ENCODE peak calls at places on chromosome 14, in ten cellular contexts. One of them, this sample, is unnamed.

GRCh38 chr14:29442720-29443119 is 484.9 kb downstream of the PRKD1 start:
- DNase-seq in stimulated activated CD4-positive, alpha-beta T cell treated with anti-CD3 and anti-CD28 coated beads, Interleukin-2, amount 100 ng/mL, for 48 hours: no peak
- DNase-seq in nephron progenitor cell: no peak
- DNase-seq in HuH-7.5: no peak
- DNase-seq in OCI-M1: peak
- DNase-seq in NCI-H510A treated with DMSO at 0.1 percent for 48 hours: no peak
- DNase-seq in anterior cingulate cortex: no peak
- DNase-seq in epithelial cell of proximal tubule: peak
- DNase-seq in ELF-1: no peak
- DNase-seq in stimulated activated CD8-positive, alpha-beta memory T cell treated with anti-CD3 and anti-CD28 coated beads, Interleukin-2, amount 100 ng/mL, for 1 hour: no peak
- DNase-seq in this sample: no peak

GRCh38 chr14:77190977-77191376 is 9.4 kb downstream of the TMEM63C start:
- DNase-seq in nephron progenitor cell: no peak
- DNase-seq in anterior cingulate cortex: no peak
- DNase-seq in ELF-1: no peak
- DNase-seq in NCI-H510A treated with DMSO at 0.1 percent for 48 hours: no peak
- DNase-seq in epithelial cell of proximal tubule: no peak
- DNase-seq in stimulated activated CD8-positive, alpha-beta memory T cell treated with anti-CD3 and anti-CD28 coated beads, Interleukin-2, amount 100 ng/mL, for 1 hour: no peak
- DNase-seq in HuH-7.5: no peak
- DNase-seq in stimulated activated CD4-positive, alpha-beta T cell treated with anti-CD3 and anti-CD28 coated beads, Interleukin-2, amount 100 ng/mL, for 48 hours: no peak
- DNase-seq in OCI-M1: no peak
- DNase-seq in this sample: no peak

GRCh38 chr14:64614992-64615391 is 65.2 kb downstream of the PPP1R36 start:
- DNase-seq in HuH-7.5: no peak
- DNase-seq in nephron progenitor cell: no peak
- DNase-seq in OCI-M1: peak
- DNase-seq in stimulated activated CD4-positive, alpha-beta T cell treated with anti-CD3 and anti-CD28 coated beads, Interleukin-2, amount 100 ng/mL, for 48 hours: no peak
- DNase-seq in NCI-H510A treated with DMSO at 0.1 percent for 48 hours: no peak
- DNase-seq in anterior cingulate cortex: no peak
- DNase-seq in epithelial cell of proximal tubule: no peak
- DNase-seq in stimulated activated CD8-positive, alpha-beta memory T cell treated with anti-CD3 and anti-CD28 coated beads, Interleukin-2, amount 100 ng/mL, for 1 hour: no peak
- DNase-seq in ELF-1: no peak
- DNase-seq in this sample: no peak

GRCh38 chr14:36091096-36091495 is 85.4 kb downstream of the PTCSC3 start:
- DNase-seq in stimulated activated CD4-positive, alpha-beta T cell treated with anti-CD3 and anti-CD28 coated beads, Interleukin-2, amount 100 ng/mL, for 48 hours: no peak
- DNase-seq in OCI-M1: peak
- DNase-seq in nephron progenitor cell: no peak
- DNase-seq in HuH-7.5: peak
- DNase-seq in epithelial cell of proximal tubule: peak
- DNase-seq in NCI-H510A treated with DMSO at 0.1 percent for 48 hours: peak
- DNase-seq in anterior cingulate cortex: no peak
- DNase-seq in stimulated activated CD8-positive, alpha-beta memory T cell treated with anti-CD3 and anti-CD28 coated beads, Interleukin-2, amount 100 ng/mL, for 1 hour: no peak
- DNase-seq in ELF-1: peak
- DNase-seq in this sample: no peak

GRCh38 chr14:94129758-94130414 is 482 bp upstream of the IFI27L2 start:
- DNase-seq in stimulated activated CD4-positive, alpha-beta T cell treated with anti-CD3 and anti-CD28 coated beads, Interleukin-2, amount 100 ng/mL, for 48 hours: no peak
- DNase-seq in anterior cingulate cortex: no peak
- DNase-seq in epithelial cell of proximal tubule: no peak
- DNase-seq in HuH-7.5: no peak
- DNase-seq in NCI-H510A treated with DMSO at 0.1 percent for 48 hours: peak
- DNase-seq in OCI-M1: peak
- DNase-seq in nephron progenitor cell: peak
- DNase-seq in stimulated activated CD8-positive, alpha-beta memory T cell treated with anti-CD3 and anti-CD28 coated beads, Interleukin-2, amount 100 ng/mL, for 1 hour: no peak
- DNase-seq in ELF-1: peak
- DNase-seq in this sample: no peak

GRCh38 chr14:61616524-61617185 is 78.7 kb upstream of the HIF1A start:
- DNase-seq in stimulated activated CD8-positive, alpha-beta memory T cell treated with anti-CD3 and anti-CD28 coated beads, Interleukin-2, amount 100 ng/mL, for 1 hour: no peak
- DNase-seq in ELF-1: no peak
- DNase-seq in NCI-H510A treated with DMSO at 0.1 percent for 48 hours: no peak
- DNase-seq in epithelial cell of proximal tubule: no peak
- DNase-seq in anterior cingulate cortex: no peak
- DNase-seq in stimulated activated CD4-positive, alpha-beta T cell treated with anti-CD3 and anti-CD28 coated beads, Interleukin-2, amount 100 ng/mL, for 48 hours: no peak
- DNase-seq in OCI-M1: no peak
- DNase-seq in nephron progenitor cell: no peak
- DNase-seq in HuH-7.5: no peak
- DNase-seq in this sample: no peak

GRCh38 chr14:74275265-74275841 is 27.4 kb downstream of the ABCD4 start:
- DNase-seq in ELF-1: peak
- DNase-seq in NCI-H510A treated with DMSO at 0.1 percent for 48 hours: no peak
- DNase-seq in anterior cingulate cortex: no peak
- DNase-seq in stimulated activated CD4-positive, alpha-beta T cell treated with anti-CD3 and anti-CD28 coated beads, Interleukin-2, amount 100 ng/mL, for 48 hours: no peak
- DNase-seq in epithelial cell of proximal tubule: no peak
- DNase-seq in stimulated activated CD8-positive, alpha-beta memory T cell treated with anti-CD3 and anti-CD28 coated beads, Interleukin-2, amount 100 ng/mL, for 1 hour: no peak
- DNase-seq in HuH-7.5: no peak
- DNase-seq in OCI-M1: peak
- DNase-seq in nephron progenitor cell: no peak
- DNase-seq in this sample: no peak

GRCh38 chr14:91338369-91338768 is 79.3 kb downstream of the CCDC88C start:
- DNase-seq in NCI-H510A treated with DMSO at 0.1 percent for 48 hours: no peak
- DNase-seq in stimulated activated CD8-positive, alpha-beta memory T cell treated with anti-CD3 and anti-CD28 coated beads, Interleukin-2, amount 100 ng/mL, for 1 hour: no peak
- DNase-seq in nephron progenitor cell: no peak
- DNase-seq in OCI-M1: no peak
- DNase-seq in HuH-7.5: no peak
- DNase-seq in anterior cingulate cortex: no peak
- DNase-seq in epithelial cell of proximal tubule: no peak
- DNase-seq in stimulated activated CD4-positive, alpha-beta T cell treated with anti-CD3 and anti-CD28 coated beads, Interleukin-2, amount 100 ng/mL, for 48 hours: no peak
- DNase-seq in ELF-1: no peak
- DNase-seq in this sample: no peak

GRCh38 chr14:60721331-60722162 is 2.6 kb downstream of the SIX4 start:
- DNase-seq in stimulated activated CD8-positive, alpha-beta memory T cell treated with anti-CD3 and anti-CD28 coated beads, Interleukin-2, amount 100 ng/mL, for 1 hour: peak
- DNase-seq in OCI-M1: no peak
- DNase-seq in NCI-H510A treated with DMSO at 0.1 percent for 48 hours: peak
- DNase-seq in anterior cingulate cortex: no peak
- DNase-seq in ELF-1: peak
- DNase-seq in HuH-7.5: peak
- DNase-seq in stimulated activated CD4-positive, alpha-beta T cell treated with anti-CD3 and anti-CD28 coated beads, Interleukin-2, amount 100 ng/mL, for 48 hours: peak
- DNase-seq in nephron progenitor cell: peak
- DNase-seq in epithelial cell of proximal tubule: no peak
- DNase-seq in this sample: no peak

GRCh38 chr14:67188326-67188725 is 914 bp upstream of the GARIN2 start:
- DNase-seq in nephron progenitor cell: no peak
- DNase-seq in epithelial cell of proximal tubule: no peak
- DNase-seq in ELF-1: no peak
- DNase-seq in anterior cingulate cortex: no peak
- DNase-seq in OCI-M1: no peak
- DNase-seq in stimulated activated CD4-positive, alpha-beta T cell treated with anti-CD3 and anti-CD28 coated beads, Interleukin-2, amount 100 ng/mL, for 48 hours: no peak
- DNase-seq in stimulated activated CD8-positive, alpha-beta memory T cell treated with anti-CD3 and anti-CD28 coated beads, Interleukin-2, amount 100 ng/mL, for 1 hour: no peak
- DNase-seq in HuH-7.5: no peak
- DNase-seq in NCI-H510A treated with DMSO at 0.1 percent for 48 hours: no peak
- DNase-seq in this sample: no peak

GRCh38 chr14:54566152-54566409 is 847 bp upstream of the SAMD4A start:
- DNase-seq in NCI-H510A treated with DMSO at 0.1 percent for 48 hours: no peak
- DNase-seq in stimulated activated CD8-positive, alpha-beta memory T cell treated with anti-CD3 and anti-CD28 coated beads, Interleukin-2, amount 100 ng/mL, for 1 hour: no peak
- DNase-seq in ELF-1: no peak
- DNase-seq in anterior cingulate cortex: no peak
- DNase-seq in nephron progenitor cell: no peak
- DNase-seq in stimulated activated CD4-positive, alpha-beta T cell treated with anti-CD3 and anti-CD28 coated beads, Interleukin-2, amount 100 ng/mL, for 48 hours: no peak
- DNase-seq in HuH-7.5: no peak
- DNase-seq in epithelial cell of proximal tubule: no peak
- DNase-seq in OCI-M1: no peak
- DNase-seq in this sample: no peak

GRCh38 chr14:66045572-66046021 is 440.6 kb upstream of the CCDC196 start:
- DNase-seq in stimulated activated CD8-positive, alpha-beta memory T cell treated with anti-CD3 and anti-CD28 coated beads, Interleukin-2, amount 100 ng/mL, for 1 hour: no peak
- DNase-seq in stimulated activated CD4-positive, alpha-beta T cell treated with anti-CD3 and anti-CD28 coated beads, Interleukin-2, amount 100 ng/mL, for 48 hours: no peak
- DNase-seq in HuH-7.5: no peak
- DNase-seq in NCI-H510A treated with DMSO at 0.1 percent for 48 hours: peak
- DNase-seq in ELF-1: peak
- DNase-seq in anterior cingulate cortex: no peak
- DNase-seq in OCI-M1: no peak
- DNase-seq in nephron progenitor cell: no peak
- DNase-seq in epithelial cell of proximal tubule: no peak
- DNase-seq in this sample: no peak

GRCh38 chr14:86196476-86196875 is 666.5 kb downstream of the FLRT2 start:
- DNase-seq in nephron progenitor cell: no peak
- DNase-seq in epithelial cell of proximal tubule: no peak
- DNase-seq in ELF-1: no peak
- DNase-seq in NCI-H510A treated with DMSO at 0.1 percent for 48 hours: no peak
- DNase-seq in anterior cingulate cortex: no peak
- DNase-seq in stimulated activated CD8-positive, alpha-beta memory T cell treated with anti-CD3 and anti-CD28 coated beads, Interleukin-2, amount 100 ng/mL, for 1 hour: no peak
- DNase-seq in OCI-M1: peak
- DNase-seq in HuH-7.5: no peak
- DNase-seq in stimulated activated CD4-positive, alpha-beta T cell treated with anti-CD3 and anti-CD28 coated beads, Interleukin-2, amount 100 ng/mL, for 48 hours: no peak
- DNase-seq in this sample: no peak

GRCh38 chr14:68655021-68655811 is 137.7 kb downstream of the ZFP36L1 start:
- DNase-seq in epithelial cell of proximal tubule: no peak
- DNase-seq in ELF-1: no peak
- DNase-seq in stimulated activated CD4-positive, alpha-beta T cell treated with anti-CD3 and anti-CD28 coated beads, Interleukin-2, amount 100 ng/mL, for 48 hours: no peak
- DNase-seq in HuH-7.5: no peak
- DNase-seq in nephron progenitor cell: no peak
- DNase-seq in anterior cingulate cortex: no peak
- DNase-seq in stimulated activated CD8-positive, alpha-beta memory T cell treated with anti-CD3 and anti-CD28 coated beads, Interleukin-2, amount 100 ng/mL, for 1 hour: no peak
- DNase-seq in NCI-H510A treated with DMSO at 0.1 percent for 48 hours: no peak
- DNase-seq in OCI-M1: no peak
- DNase-seq in this sample: no peak

GRCh38 chr14:53355581-53356112 is 202.5 kb upstream of the DDHD1 start:
- DNase-seq in stimulated activated CD8-positive, alpha-beta memory T cell treated with anti-CD3 and anti-CD28 coated beads, Interleukin-2, amount 100 ng/mL, for 1 hour: no peak
- DNase-seq in epithelial cell of proximal tubule: no peak
- DNase-seq in ELF-1: peak
- DNase-seq in nephron progenitor cell: peak
- DNase-seq in stimulated activated CD4-positive, alpha-beta T cell treated with anti-CD3 and anti-CD28 coated beads, Interleukin-2, amount 100 ng/mL, for 48 hours: no peak
- DNase-seq in HuH-7.5: no peak
- DNase-seq in anterior cingulate cortex: no peak
- DNase-seq in OCI-M1: peak
- DNase-seq in NCI-H510A treated with DMSO at 0.1 percent for 48 hours: no peak
- DNase-seq in this sample: no peak

GRCh38 chr14:33932526-33933292 is 18.2 kb downstream of the EGLN3 start:
- DNase-seq in nephron progenitor cell: peak
- DNase-seq in HuH-7.5: no peak
- DNase-seq in NCI-H510A treated with DMSO at 0.1 percent for 48 hours: peak
- DNase-seq in stimulated activated CD8-positive, alpha-beta memory T cell treated with anti-CD3 and anti-CD28 coated beads, Interleukin-2, amount 100 ng/mL, for 1 hour: no peak
- DNase-seq in ELF-1: no peak
- DNase-seq in anterior cingulate cortex: no peak
- DNase-seq in OCI-M1: no peak
- DNase-seq in stimulated activated CD4-positive, alpha-beta T cell treated with anti-CD3 and anti-CD28 coated beads, Interleukin-2, amount 100 ng/mL, for 48 hours: no peak
- DNase-seq in epithelial cell of proximal tubule: no peak
- DNase-seq in this sample: no peak

GRCh38 chr14:75513911-75514672 is 8.2 kb upstream of the BATF start:
- DNase-seq in NCI-H510A treated with DMSO at 0.1 percent for 48 hours: no peak
- DNase-seq in stimulated activated CD8-positive, alpha-beta memory T cell treated with anti-CD3 and anti-CD28 coated beads, Interleukin-2, amount 100 ng/mL, for 1 hour: no peak
- DNase-seq in epithelial cell of proximal tubule: no peak
- DNase-seq in anterior cingulate cortex: no peak
- DNase-seq in ELF-1: peak
- DNase-seq in HuH-7.5: no peak
- DNase-seq in stimulated activated CD4-positive, alpha-beta T cell treated with anti-CD3 and anti-CD28 coated beads, Interleukin-2, amount 100 ng/mL, for 48 hours: no peak
- DNase-seq in nephron progenitor cell: no peak
- DNase-seq in OCI-M1: no peak
- DNase-seq in this sample: no peak